ENCODE peak calls at places on chromosomes 12 and 14, in nine cellular contexts. D is stimulated activated CD4-positive, alpha-beta T cell treated with anti-CD3 and anti-CD28 coated beads, Interleukin-2, amount 100 ng/mL, for 48 hours; W is WTC11; H is breast epithelium; A is ovary; L is activated naive CD8-positive, alpha-beta T cell treated with anti-CD3 and anti-CD28 coated beads for 36 hours; U is midbrain; N is lung; E is heart left ventricle. X is an unnamed sample.

GRCh38 chr14:50804181-50804721 is 26.7 kb downstream of the NIN start:
- DNase-seq in D (no peak), W (no peak), H (no peak), A (no peak), L (no peak), U (no peak), N (no peak), E (no peak), X (no peak)

GRCh38 chr14:103740991-103741689 is 25.5 kb downstream of the ZFYVE21 start:
- DNase-seq in D (no peak), W (no peak), H (no peak), A (peak), L (no peak), U (no peak), N (no peak), E (no peak), X (no peak)

GRCh38 chr12:64240781-64241180 is 18.7 kb upstream of the KICS2 start:
- DNase-seq in D (no peak), W (no peak), H (no peak), A (no peak), L (no peak), U (no peak), N (no peak), E (no peak), X (no peak)

GRCh38 chr14:70188292-70188607 is 501 bp downstream of the SLC8A3 start:
- DNase-seq in D (no peak), W (no peak), H (no peak), A (no peak), L (peak), U (no peak), N (no peak), E (no peak), X (peak)

GRCh38 chr12:74988156-74988555 is 221.5 kb downstream of the KCNC2 start:
- DNase-seq in D (no peak), W (no peak), H (no peak), A (no peak), L (no peak), U (no peak), N (no peak), E (no peak), X (no peak)

GRCh38 chr12:118357327-118358007 is 15.2 kb downstream of the TAOK3 start:
- DNase-seq in D (peak), W (no peak), H (no peak), A (no peak), L (peak), U (peak), N (peak), E (peak), X (peak)

GRCh38 chr14:104130974-104131651 is 7.3 kb upstream of the KIF26A start:
- DNase-seq in D (no peak), W (peak), H (no peak), A (peak), L (peak), U (peak), N (peak), E (peak), X (no peak)

GRCh38 chr14:65170768-65171251 is 68.5 kb upstream of the MAX start:
- DNase-seq in D (peak), W (peak), H (no peak), A (peak), L (peak), U (peak), N (no peak), E (no peak), X (peak)

GRCh38 chr12:115872919-115873357 is 404.6 kb downstream of the MED13L start:
- DNase-seq in D (no peak), W (peak), H (peak), A (no peak), L (no peak), U (no peak), N (peak), E (no peak), X (no peak)

GRCh38 chr12:13691598-13691997 is 289.8 kb downstream of the GRIN2B start:
- DNase-seq in D (no peak), W (no peak), H (no peak), A (no peak), L (no peak), U (no peak), N (no peak), E (no peak), X (no peak)

GRCh38 chr12:14691560-14691959 is 4.8 kb downstream of the GUCY2C start:
- DNase-seq in D (no peak), W (no peak), H (no peak), A (no peak), L (no peak), U (peak), N (peak), E (peak), X (no peak)

GRCh38 chr14:43407721-43408120 is 1099.4 kb downstream of the FSCB start:
- DNase-seq in D (no peak), W (no peak), H (no peak), A (no peak), L (no peak), U (no peak), N (no peak), E (no peak), X (no peak)

GRCh38 chr12:47088021-47088944 is 8.5 kb upstream of the AMIGO2 start:
- DNase-seq in D (no peak), W (no peak), H (no peak), A (no peak), L (no peak), U (no peak), N (no peak), E (no peak), X (no peak)

GRCh38 chr14:94665121-94665520 is 52.9 kb downstream of the SERPINA3 start:
- DNase-seq in D (no peak), W (no peak), H (no peak), A (no peak), L (no peak), U (no peak), N (no peak), E (no peak), X (no peak)

GRCh38 chr14:100895411-100895810 is 8.1 kb downstream of the RTL1 start:
- DNase-seq in D (no peak), W (no peak), H (no peak), A (no peak), L (no peak), U (no peak), N (no peak), E (no peak), X (no peak)

GRCh38 chr12:18383203-18383602 is 121.9 kb downstream of the PIK3C2G start:
- DNase-seq in D (no peak), W (no peak), H (no peak), A (no peak), L (no peak), U (no peak), N (no peak), E (no peak), X (no peak)

GRCh38 chr12:119578112-119578511 is 15.5 kb upstream of the TMEM233 start:
- DNase-seq in D (no peak), W (no peak), H (no peak), A (no peak), L (no peak), U (no peak), N (no peak), E (no peak), X (no peak)

GRCh38 chr14:56855891-56856461 is 45.7 kb upstream of the OTX2 start:
- DNase-seq in D (no peak), W (peak), H (no peak), A (no peak), L (no peak), U (no peak), N (no peak), E (no peak), X (no peak)

GRCh38 chr12:95773320-95773719 is 17.2 kb downstream of the NTN4 start:
- DNase-seq in D (no peak), W (no peak), H (no peak), A (no peak), L (no peak), U (no peak), N (no peak), E (no peak), X (no peak)

GRCh38 chr14:62505045-62505444 is 540.2 kb downstream of the KCNH5 start:
- DNase-seq in D (no peak), W (no peak), H (no peak), A (no peak), L (no peak), U (no peak), N (no peak), E (no peak), X (no peak)

GRCh38 chr14:61761959-61762786 is at the start of gene SNAPC1:
- DNase-seq in D (peak), W (peak), H (peak), A (peak), L (peak), U (peak), N (peak), E (peak), X (peak)

GRCh38 chr14:75460402-75460801 is 32.6 kb downstream of the JDP2 start:
- DNase-seq in D (no peak), W (no peak), H (no peak), A (no peak), L (no peak), U (no peak), N (no peak), E (no peak), X (no peak)

GRCh38 chr14:91159906-91160305 is 46.0 kb downstream of the DGLUCY start:
- DNase-seq in D (no peak), W (no peak), H (no peak), A (no peak), L (no peak), U (no peak), N (no peak), E (no peak), X (no peak)

GRCh38 chr12:96006727-96007126 is 10.6 kb upstream of the HAL start:
- DNase-seq in D (no peak), W (no peak), H (no peak), A (no peak), L (no peak), U (no peak), N (no peak), E (no peak), X (no peak)

GRCh38 chr12:50302686-50303085 is 19.4 kb upstream of the LIMA1 start:
- DNase-seq in D (no peak), W (no peak), H (no peak), A (no peak), L (no peak), U (no peak), N (no peak), E (no peak), X (no peak)

GRCh38 chr12:3580071-3580749 is 89.2 kb downstream of the PRMT8 start:
- DNase-seq in D (no peak), W (no peak), H (no peak), A (no peak), L (no peak), U (no peak), N (no peak), E (no peak), X (no peak)

GRCh38 chr12:48165089-48166031 is 8.0 kb upstream of the ASB8 start:
- DNase-seq in D (peak), W (peak), H (no peak), A (no peak), L (peak), U (peak), N (no peak), E (peak), X (peak)

GRCh38 chr12:76942276-76942675 is 63.5 kb upstream of the CSRP2 start:
- DNase-seq in D (no peak), W (no peak), H (no peak), A (no peak), L (no peak), U (no peak), N (no peak), E (no peak), X (no peak)

GRCh38 chr12:25195056-25195971 is at the start of the genes DNAI7 and ETFRF1:
- DNase-seq in D (peak), W (peak), H (peak), A (peak), L (peak), U (peak), N (peak), E (peak), X (peak)

GRCh38 chr14:104509673-104510072 is 69.9 kb upstream of the C14orf180 start:
- DNase-seq in D (no peak), W (no peak), H (no peak), A (no peak), L (no peak), U (no peak), N (no peak), E (no peak), X (no peak)

GRCh38 chr14:61262082-61262481 is 19.1 kb downstream of the TMEM30B start:
- DNase-seq in D (no peak), W (no peak), H (no peak), A (no peak), L (no peak), U (no peak), N (no peak), E (no peak), X (no peak)

GRCh38 chr12:12704593-12705230 is 8.7 kb upstream of the GPR19 start:
- DNase-seq in D (no peak), W (peak), H (no peak), A (no peak), L (no peak), U (peak), N (no peak), E (peak), X (no peak)

GRCh38 chr14:73394317-73394716 is 64.0 kb downstream of the NUMB start:
- DNase-seq in D (no peak), W (no peak), H (no peak), A (no peak), L (no peak), U (no peak), N (no peak), E (no peak), X (no peak)

GRCh38 chr12:96211989-96212388 is 17.8 kb downstream of the ELK3 start:
- DNase-seq in D (no peak), W (no peak), H (no peak), A (no peak), L (no peak), U (no peak), N (no peak), E (no peak), X (no peak)

GRCh38 chr12:123763093-123763492 is 992 bp downstream of the DNAH10 start:
- DNase-seq in D (no peak), W (peak), H (no peak), A (no peak), L (no peak), U (no peak), N (no peak), E (no peak), X (no peak)